ENCODE peak calls at places on chromosomes 6 and 20, in five cellular contexts. W is endothelial cell of umbilical vein, M is heart left ventricle, R is ovary, Q is psoas muscle. C is an unnamed sample. For H3K4me1, the result is how much of the 10 kb centered on the place peaks cover.

GRCh38 chr6:105504660-105505059 is 101.8 kb upstream of the PREP start:
- DNase-seq in W (no peak), M (no peak), R (no peak), Q (no peak), C (no peak)

GRCh38 chr6:157841211-157841840 is 18.3 kb downstream of the SNX9 start:
- DNase-seq in W (no peak), M (no peak), R (no peak), Q (no peak), C (no peak)

GRCh38 chr20:34956751-34957472 is 1.2 kb downstream of the MYH7B start:
- DNase-seq in W (no peak), M (no peak), R (no peak), Q (no peak), C (no peak)

GRCh38 chr20:35796556-35796955 is 24.7 kb downstream of the PHF20 start:
- DNase-seq in W (no peak), M (no peak), R (no peak), Q (no peak), C (no peak)

GRCh38 chr6:9204171-9204570 is 768.8 kb upstream of the SLC35B3 start:
- DNase-seq in W (peak), M (no peak), R (no peak), Q (no peak), C (no peak)

GRCh38 chr20:9203081-9203447 is 134.2 kb downstream of the PLCB4 start:
- DNase-seq in W (no peak), M (no peak), R (no peak), Q (no peak), C (no peak)

GRCh38 chr20:19913927-19914614 is 103.1 kb upstream of the NAA20 start:
- DNase-seq in W (peak), M (no peak), R (no peak), Q (no peak), C (no peak)

GRCh38 chr6:21885532-21886089 is 292.1 kb downstream of the SOX4 start:
- DNase-seq in W (peak), M (no peak), R (peak), Q (peak), C (peak)

GRCh38 chr20:21808863-21809664 is 103.6 kb downstream of the PAX1 start:
- DNase-seq in W (no peak), M (peak), R (no peak), Q (peak), C (no peak)

GRCh38 chr6:41451515-41452163 is 94.5 kb upstream of the FOXP4 start:
- DNase-seq in W (no peak), M (no peak), R (peak), Q (peak), C (peak)

GRCh38 chr6:73523434-73524123 is 2.7 kb upstream of the EEF1A1 start:
- DNase-seq in W (peak), M (peak), R (peak), Q (peak), C (peak)

GRCh38 chr20:64212750-64213149 is 42.8 kb upstream of the PCMTD2 start:
- DNase-seq in W (no peak), M (peak), R (peak), Q (peak), C (no peak)

GRCh38 chr6:86937219-86938079 is at the start of gene HTR1E:
- DNase-seq in W (peak), M (peak), R (peak), Q (no peak), C (no peak)

GRCh38 chr6:18276610-18277009 is 12.3 kb upstream of the DEK start:
- DNase-seq in W (no peak), M (no peak), R (no peak), Q (no peak), C (no peak)

GRCh38 chr6:80530096-80530495 is 423.6 kb downstream of the BCKDHB start:
- DNase-seq in W (no peak), M (no peak), R (no peak), Q (no peak), C (no peak)

GRCh38 chr20:11906626-11907480 is 10.8 kb upstream of the BTBD3 start:
- DNase-seq in W (no peak), M (no peak), R (no peak), Q (no peak), C (no peak)

GRCh38 chr20:3751664-3752385 is 15.7 kb downstream of the ADISSP start:
- DNase-seq in W (no peak), M (peak), R (no peak), Q (peak), C (no peak)

GRCh38 chr6:144087789-144088426 is 7.5 kb downstream of the SF3B5 start:
- DNase-seq in W (no peak), M (no peak), R (no peak), Q (no peak), C (no peak)

GRCh38 chr20:3786126-3786484 is 435 bp downstream of the CENPB start:
- DNase-seq in W (peak), M (peak), R (peak), Q (peak), C (peak)

GRCh38 chr6:33205172-33206026 is 944 bp downstream of the HSD17B8 start:
- DNase-seq in W (no peak), M (no peak), R (no peak), Q (no peak), C (no peak)

GRCh38 chr20:5513975-5514516 is 197.3 kb upstream of the PROKR2 start:
- DNase-seq in W (no peak), M (no peak), R (no peak), Q (no peak), C (no peak)

GRCh38 chr6:5511924-5512323 is 250.6 kb downstream of the FARS2 start:
- DNase-seq in W (no peak), M (no peak), R (no peak), Q (no peak), C (no peak)

GRCh38 chr20:10022615-10023014 is 12.2 kb upstream of the ANKEF1 start:
- DNase-seq in W (no peak), M (no peak), R (no peak), Q (no peak), C (no peak)

GRCh38 chr20:50190251-50191064 is at the start of gene CEBPB:
- DNase-seq in W (peak), M (peak), R (peak), Q (peak), C (peak)

GRCh38 chr6:16904957-16905356 is 143.7 kb upstream of the ATXN1 start:
- DNase-seq in W (no peak), M (no peak), R (no peak), Q (no peak), C (no peak)

DNA sequence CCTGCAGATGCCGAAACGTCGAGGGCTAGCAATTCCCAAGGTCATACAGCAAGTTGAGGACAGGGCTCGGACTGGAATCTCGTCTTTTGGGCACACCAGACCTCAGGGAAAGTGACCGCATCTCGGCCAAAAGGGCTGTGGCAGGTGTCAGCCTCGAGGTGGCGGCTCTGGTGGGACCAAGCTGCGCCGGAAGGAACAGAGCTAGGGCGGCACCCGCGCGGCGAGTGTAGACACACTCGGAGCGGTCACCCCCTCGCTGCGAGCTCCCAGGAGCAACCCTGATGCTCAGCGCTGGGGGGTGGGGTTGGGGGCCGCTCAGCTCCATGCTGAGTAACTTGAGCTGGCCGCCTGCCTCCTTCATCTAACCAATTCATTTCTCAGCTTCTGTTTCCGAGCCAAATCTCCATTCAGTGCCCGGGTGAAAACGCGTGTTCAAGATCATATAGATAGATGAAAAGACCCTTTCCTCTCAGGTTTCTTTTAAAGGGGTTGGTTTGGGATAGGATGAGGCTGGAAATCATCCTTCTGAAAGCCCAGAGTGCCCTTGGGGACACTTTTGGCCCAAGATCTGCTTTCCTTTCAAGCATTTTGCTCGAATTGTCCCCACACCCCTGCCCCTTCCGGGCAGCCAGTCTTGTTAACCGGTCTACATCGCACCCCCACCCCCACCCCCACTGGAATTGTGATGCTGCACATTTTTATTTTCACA is 2.3 kb upstream of the TUBB2B start:
- DNase-seq in W (no peak), M (no peak), R (no peak), Q (no peak), C (no peak)
- H3K4me1 ChIP-seq in W (under half), M (under half), R (under half), Q (under half), C (under half)

DNA sequence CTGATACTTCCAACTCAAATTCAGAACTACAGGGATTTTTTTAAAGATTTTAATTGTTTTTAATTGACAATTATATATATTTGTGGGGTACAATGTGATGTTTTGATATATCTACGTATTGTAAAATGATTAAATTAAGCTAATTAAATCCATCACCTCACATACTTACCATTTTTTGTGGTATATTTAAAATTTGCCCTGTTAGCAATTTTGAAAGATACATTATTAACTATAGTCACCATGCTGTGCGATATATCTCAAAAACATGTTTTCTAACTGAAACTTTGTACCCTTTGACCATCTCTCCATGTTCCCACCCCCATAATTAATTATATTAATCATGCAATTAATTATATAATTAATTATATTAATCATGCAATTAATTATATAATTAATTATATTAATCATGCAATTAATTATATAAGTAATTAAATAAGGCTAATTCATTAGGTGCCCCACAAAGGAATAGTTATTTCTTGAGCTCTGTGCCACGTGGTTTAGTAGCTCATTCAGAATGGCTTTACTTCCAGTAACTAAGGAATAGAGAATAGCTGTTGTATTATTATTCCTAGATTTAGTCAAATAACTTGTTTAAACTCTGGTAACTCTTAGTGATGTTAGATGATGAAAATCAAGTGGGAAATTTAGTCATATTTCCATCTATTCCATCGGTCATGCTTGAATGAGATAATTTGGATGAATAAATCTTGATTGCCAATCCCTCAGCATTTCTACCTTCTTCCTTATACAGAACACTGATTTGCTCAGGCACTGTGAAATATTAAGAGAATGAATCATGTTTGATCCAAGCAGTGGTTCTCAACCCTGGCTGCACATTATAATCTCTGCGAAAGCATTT is 25.1 kb downstream of the LOC128125822 start:
- DNase-seq in W (no peak), M (no peak), R (no peak), Q (no peak), C (no peak)
- H3K4me3 ChIP-seq in W (no peak), M (no peak), R (no peak), Q (peak), C (peak)

GRCh38 chr6:43702522-43703440 is 15.2 kb upstream of the MRPS18A start:
- DNase-seq in W (peak), M (peak), R (peak), Q (peak), C (peak)
- H3K4me1 ChIP-seq in W (half or more), M (under half), R (under half), Q (under half), C (half or more)

GRCh38 chr6:30071858-30072257 is 3.7 kb downstream of the RNF39 start:
- DNase-seq in W (no peak), M (no peak), R (no peak), Q (no peak), C (no peak)
- H3K4me3 ChIP-seq in W (no peak), M (peak), R (no peak), Q (no peak), C (no peak)

DNA sequence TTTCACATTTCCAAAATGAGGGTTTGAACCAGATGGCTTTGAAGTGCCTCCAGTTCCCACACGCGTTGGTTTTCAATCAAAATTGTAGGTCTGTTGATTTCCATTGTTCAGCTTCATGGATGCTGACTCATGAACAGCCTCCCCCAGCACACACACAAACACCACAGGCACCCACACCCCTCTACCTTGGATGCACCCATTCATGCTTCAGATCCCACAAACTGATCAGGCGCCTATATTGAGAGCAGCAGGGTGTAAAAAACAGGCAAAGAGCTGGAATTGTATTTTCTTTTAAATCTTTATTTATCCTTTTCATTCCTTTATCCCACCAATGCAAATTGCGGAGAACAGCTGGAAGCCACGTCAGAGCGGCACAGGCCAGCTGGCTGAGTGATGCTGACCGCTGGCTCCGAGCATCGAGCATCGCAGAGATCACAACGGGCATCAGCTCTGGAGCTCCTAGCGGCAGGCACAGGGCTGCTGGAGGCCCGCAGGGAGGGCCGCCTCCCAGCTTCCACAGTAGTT is 29.3 kb upstream of the TBC1D7 start:
- DNase-seq in W (no peak), M (no peak), R (no peak), Q (no peak), C (no peak)
- H3K4me1 ChIP-seq in W (under half), M (half or more), R (under half), Q (under half), C (under half)